ENCODE peak calls at places on chromosomes 11 and 22, in six cellular contexts. L is stimulated activated CD8-positive, alpha-beta memory T cell treated with anti-CD3 and anti-CD28 coated beads, Interleukin-2, amount 100 ng/mL, for 1 hour; C is activated T-cell treated with anti-CD3 and anti-CD28 coated beads for 1 hour; M is HCT116; Z is non-pigmented ciliary epithelial cell; F is stimulated activated CD4-positive, alpha-beta T cell treated with anti-CD3 and anti-CD28 coated beads, Interleukin-1b, Interleukin-23, amount 100 ng/mL, for 24 hours. H is an unnamed sample.

GRCh38 chr11:130858215-130858614 is 58.1 kb downstream of the SNX19 start:
- DNase-seq in L (no peak), C (no peak), M (peak), Z (no peak), F (no peak), H (no peak)

GRCh38 chr11:110184974-110185597 is 91.9 kb downstream of the ZC3H12C start:
- DNase-seq in L (no peak), C (no peak), M (peak), Z (peak), F (no peak), H (no peak)

GRCh38 chr22:35470903-35471321 is 69.7 kb upstream of the RASD2 start:
- DNase-seq in L (no peak), C (no peak), M (peak), Z (no peak), F (no peak), H (no peak)

GRCh38 chr22:37525746-37526350 is 6.6 kb upstream of the CARD10 start:
- DNase-seq in L (no peak), C (no peak), M (no peak), Z (no peak), F (no peak), H (no peak)

GRCh38 chr22:20507253-20508066 is at the start of gene MED15:
- DNase-seq in L (peak), C (peak), M (peak), Z (peak), F (peak), H (peak)

GRCh38 chr11:123448798-123449197 is 18.7 kb downstream of the GRAMD1B start:
- DNase-seq in L (no peak), C (no peak), M (no peak), Z (no peak), F (no peak), H (no peak)

GRCh38 chr11:71499546-71499945 is 27.5 kb upstream of the KRTAP5-7 start:
- DNase-seq in L (no peak), C (no peak), M (no peak), Z (no peak), F (no peak), H (no peak)

GRCh38 chr11:64856382-64857227 is 12.2 kb upstream of the CDC42BPG start:
- DNase-seq in L (no peak), C (no peak), M (peak), Z (no peak), F (peak), H (no peak)

GRCh38 chr11:18853086-18853720 is 61.6 kb upstream of the PTPN5 start:
- DNase-seq in L (no peak), C (no peak), M (peak), Z (peak), F (no peak), H (peak)

GRCh38 chr11:121452609-121453150 is at the start of gene SORL1-AS1:
- DNase-seq in L (no peak), C (no peak), M (no peak), Z (no peak), F (peak), H (no peak)

GRCh38 chr11:16739326-16739875 is 954 bp downstream of the C11orf58 start:
- DNase-seq in L (no peak), C (no peak), M (no peak), Z (no peak), F (no peak), H (no peak)